ENCODE peak calls at places on chromosomes 3 and 15, in eight cellular contexts. J, G, H, T, W, S, O and F are unnamed samples.

GRCh38 chr3:52481819-52482521 is 13.2 kb upstream of the STAB1 start:
- DNase-seq in T (no peak), S (no peak), H (peak; percentile 70), W (no peak), G (no peak), J (no peak), O (no peak), F (no peak)

GRCh38 chr3:119990888-119991287 is 103.4 kb downstream of the GSK3B start:
- DNase-seq in J (no peak), H (no peak), O (no peak), W (peak; percentile 37), G (no peak), S (no peak), T (peak; percentile 7), F (no peak)

GRCh38 chr3:31908391-31909097 is 72.5 kb downstream of the OSBPL10 start:
- DNase-seq in G (peak; percentile 56), O (peak; percentile 38), W (peak; percentile 15), S (peak; percentile 64), T (no peak), J (no peak), H (no peak), F (no peak)

GRCh38 chr15:39639037-39639436 is 58.2 kb downstream of the THBS1 start:
- DNase-seq in O (no peak), G (no peak), J (no peak), T (no peak), H (no peak), S (no peak), W (no peak), F (no peak)

GRCh38 chr3:161863775-161864174 is 367.2 kb downstream of the OTOL1 start:
- DNase-seq in G (no peak), T (no peak), S (no peak), J (no peak), W (no peak), O (no peak), H (no peak), F (no peak)

GRCh38 chr3:112672716-112673506 is 32.0 kb upstream of the CCDC80 start:
- DNase-seq in G (no peak), H (no peak), W (no peak), J (no peak), T (no peak), O (no peak), S (no peak), F (no peak)

GRCh38 chr15:34883042-34883441 is 86.5 kb downstream of the AQR start:
- DNase-seq in T (no peak), O (no peak), S (no peak), W (no peak), G (no peak), H (no peak), J (no peak), F (no peak)

GRCh38 chr3:39781025-39781424 is 28.4 kb upstream of the MYRIP start:
- DNase-seq in J (no peak), O (no peak), W (no peak), T (no peak), G (no peak), H (no peak), S (no peak), F (no peak)

GRCh38 chr15:25707656-25708365 is 155.3 kb downstream of the ATP10A start:
- DNase-seq in J (no peak), O (no peak), W (no peak), G (no peak), T (no peak), S (no peak), H (no peak), F (no peak)

GRCh38 chr3:23490459-23490858 is 287.3 kb downstream of the UBE2E2 start:
- DNase-seq in O (no peak), G (no peak), W (peak; percentile 78), S (no peak), H (no peak), J (no peak), T (peak; percentile 34), F (no peak)

GRCh38 chr3:188262913-188263683 is 109.1 kb downstream of the LPP start:
- DNase-seq in O (peak; percentile 68), S (no peak), J (no peak), G (no peak), W (peak; percentile 96), H (no peak), T (peak; percentile 92), F (no peak)

GRCh38 chr3:7820969-7821368 is 680.7 kb upstream of the LMCD1 start:
- DNase-seq in O (no peak), G (no peak), H (no peak), W (no peak), T (no peak), J (no peak), S (no peak), F (no peak)

GRCh38 chr3:17399586-17399985 is 342.8 kb downstream of the TBC1D5 start:
- DNase-seq in S (no peak), O (no peak), W (no peak), G (no peak), T (no peak), H (no peak), J (no peak), F (no peak)

GRCh38 chr3:48306860-48307530 is 26.5 kb downstream of the SPINK8 start:
- DNase-seq in O (no peak), W (no peak), H (no peak), G (no peak), S (no peak), T (no peak), J (no peak), F (no peak)

GRCh38 chr3:40337136-40338108 is 27.9 kb downstream of the EIF1B start:
- DNase-seq in W (no peak), O (no peak), J (no peak), H (no peak), S (no peak), T (no peak), G (no peak), F (no peak)

GRCh38 chr3:37456270-37456708 is 281.9 kb upstream of the LRRFIP2 start:
- DNase-seq in G (no peak), T (no peak), O (no peak), J (no peak), H (no peak), S (no peak), W (peak; percentile 14), F (no peak)

GRCh38 chr3:66553714-66554113 is 52.9 kb upstream of the LRIG1 start:
- DNase-seq in O (no peak), G (no peak), H (no peak), W (no peak), S (no peak), J (no peak), T (no peak), F (no peak)

GRCh38 chr3:189982299-189982945 is 138.3 kb downstream of the P3H2 start:
- DNase-seq in S (no peak), O (no peak), J (no peak), T (no peak), H (no peak), G (no peak), W (no peak), F (no peak)

GRCh38 chr15:87941606-87942005 is 314.9 kb downstream of the NTRK3 start:
- DNase-seq in J (no peak), S (no peak), G (no peak), H (no peak), O (no peak), T (no peak), W (peak; percentile 16), F (no peak)